ENCODE peak calls at places on chromosome 1, in four cellular contexts. U, I, Y and A are unnamed samples.

GRCh38 chr1:228986093-228986904 is 251.0 kb downstream of the RHOU start:
- DNase-seq in U (no peak), I (no peak), Y (no peak), A (no peak)

GRCh38 chr1:226072347-226072746 is 9.8 kb downstream of the H3-3A start:
- DNase-seq in U (no peak), I (no peak), Y (no peak), A (no peak)

GRCh38 chr1:99723251-99723650 is 43.2 kb downstream of the FRRS1 start:
- DNase-seq in U (no peak), I (no peak), Y (no peak), A (no peak)

GRCh38 chr1:31040038-31040437 is 25.5 kb downstream of the PUM1 start:
- DNase-seq in U (no peak), I (no peak), Y (no peak), A (peak)

GRCh38 chr1:55015123-55015522 is 16.4 kb downstream of the BSND start:
- DNase-seq in U (no peak), I (no peak), Y (no peak), A (no peak)

GRCh38 chr1:113931456-113931855 is 2.3 kb downstream of the HIPK1 start:
- DNase-seq in U (no peak), I (no peak), Y (no peak), A (peak)

GRCh38 chr1:35558374-35559316 is 1.0 kb downstream of the NCDN start:
- DNase-seq in U (peak), I (no peak), Y (no peak), A (no peak)

GRCh38 chr1:56836359-56836758 is 17.2 kb upstream of the FYB2 start:
- DNase-seq in U (no peak), I (no peak), Y (no peak), A (no peak)

GRCh38 chr1:209685835-209686234 is 10.6 kb downstream of the G0S2 start:
- DNase-seq in U (no peak), I (no peak), Y (no peak), A (no peak)

GRCh38 chr1:30962609-30963508 is 54.3 kb upstream of the SDC3 start:
- DNase-seq in U (no peak), I (no peak), Y (no peak), A (no peak)

GRCh38 chr1:209673631-209674417 is 1.4 kb upstream of the G0S2 start:
- DNase-seq in U (no peak), I (no peak), Y (no peak), A (no peak)

GRCh38 chr1:235088440-235088839 is 40.2 kb downstream of the TOMM20 start:
- DNase-seq in U (no peak), I (no peak), Y (no peak), A (no peak)

GRCh38 chr1:205554016-205554811 is 49.7 kb downstream of the CDK18 start:
- DNase-seq in U (no peak), I (no peak), Y (no peak), A (no peak)

GRCh38 chr1:150106331-150106730 is 38.8 kb downstream of the VPS45 start:
- DNase-seq in U (no peak), I (no peak), Y (no peak), A (no peak)

GRCh38 chr1:156750932-156751723 is at the start of gene HDGF:
- DNase-seq in U (peak), I (no peak), Y (no peak), A (peak)

GRCh38 chr1:94698341-94698740 is 121.8 kb upstream of the SLC44A3 start:
- DNase-seq in U (no peak), I (no peak), Y (no peak), A (no peak)

GRCh38 chr1:211603191-211603701 is 24.3 kb upstream of the SLC30A1 start:
- DNase-seq in U (no peak), I (no peak), Y (no peak), A (no peak)

GRCh38 chr1:200437088-200437487 is 27.3 kb upstream of the ZNF281 start:
- DNase-seq in U (no peak), I (no peak), Y (no peak), A (no peak)

DNA sequence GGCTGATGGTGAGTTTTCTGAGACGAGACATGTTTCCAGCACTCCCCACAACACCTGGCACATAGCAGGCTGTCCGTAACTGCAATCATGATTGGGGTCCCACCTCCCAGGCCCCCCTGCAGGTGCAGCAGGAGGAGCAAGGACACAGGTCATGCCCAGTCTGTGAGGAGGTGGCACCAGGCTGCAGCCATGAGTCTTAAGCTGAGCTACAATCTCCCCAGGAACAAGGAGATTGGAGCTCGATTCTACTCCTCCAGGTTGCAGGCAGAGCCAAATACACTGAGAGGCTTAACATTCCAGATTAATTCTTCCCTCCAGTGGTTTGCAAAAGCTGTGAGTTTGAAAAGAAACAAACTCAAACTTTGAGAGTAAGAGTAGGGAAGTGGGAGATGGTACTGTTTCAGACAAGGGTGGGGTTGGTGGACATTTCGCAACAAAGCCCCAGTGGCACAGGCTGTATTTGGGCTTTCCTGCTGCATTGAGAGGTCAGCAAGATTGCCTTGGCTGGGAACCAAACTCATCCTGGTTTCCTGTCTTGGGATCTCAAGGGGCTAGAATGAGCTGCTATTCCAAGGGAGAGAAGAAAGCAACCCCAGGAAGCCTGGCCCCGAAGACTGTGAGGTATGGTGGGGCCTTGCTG is 64.8 kb upstream of the GALNT2 start:
- DNase-seq in U (no peak), I (no peak), Y (no peak), A (no peak)
- TF ChIP-seq MAX in U (no peak), I (no peak), Y (no peak), A (no peak)

DNA sequence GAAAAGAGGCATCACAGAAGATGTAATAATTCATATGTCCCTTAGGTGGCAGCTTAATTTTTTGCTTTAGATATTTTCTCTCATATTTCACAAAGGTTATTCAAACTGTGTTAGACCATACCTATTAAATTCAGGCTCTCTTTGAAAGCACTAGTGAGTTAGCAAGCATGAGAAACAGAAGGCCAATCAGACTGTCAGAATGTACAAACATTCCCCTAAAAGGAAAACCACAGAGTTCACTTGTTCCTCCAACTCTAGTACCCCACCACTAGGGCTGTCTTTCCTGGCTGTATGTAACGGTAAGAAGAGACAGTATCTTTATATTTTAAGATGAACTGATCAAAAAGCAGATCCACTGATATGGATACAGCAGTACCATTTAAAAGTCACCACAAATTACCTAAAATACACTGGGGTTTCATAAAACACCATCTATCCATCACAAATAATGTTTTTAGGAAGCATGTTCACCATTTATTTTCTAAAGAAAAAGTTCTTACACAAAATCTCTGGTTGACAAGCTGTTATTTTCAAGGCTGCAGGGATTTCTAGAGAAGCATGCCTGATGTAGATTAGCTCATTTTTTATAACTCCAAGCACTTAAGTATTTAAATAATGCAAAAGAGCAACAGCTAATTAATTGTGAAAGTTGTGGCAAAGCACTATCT is 1.8 kb downstream of the ARPC5 start:
- DNase-seq in U (peak), I (peak), Y (peak), A (peak)
- TF ChIP-seq POLR2AphosphoS5 in U (peak), I (peak), Y (no peak), A (peak)

DNA sequence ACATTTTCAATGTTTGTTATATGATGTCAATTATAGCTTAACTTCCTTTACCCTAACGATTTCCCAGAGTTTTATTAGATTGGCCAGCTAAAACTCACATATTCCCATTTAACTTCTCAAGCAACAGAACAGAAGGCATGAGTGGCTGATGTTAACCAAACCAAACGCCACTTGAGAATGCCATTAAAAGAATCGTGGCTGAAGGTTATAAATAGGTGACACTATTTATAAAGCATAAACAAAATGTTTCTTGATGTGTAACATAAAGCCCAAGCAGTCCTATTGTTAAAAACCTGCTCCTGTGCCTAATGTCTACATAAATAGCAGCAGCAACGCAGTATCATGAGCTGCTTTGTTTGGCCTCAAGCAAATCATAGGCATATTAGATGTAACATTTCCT is 106.1 kb downstream of the ESRRG start:
- DNase-seq in U (no peak), I (no peak), Y (no peak), A (no peak)
- TF ChIP-seq MAX in U (no peak), I (no peak), Y (no peak), A (no peak)

GRCh38 chr1:151831256-151831591 is 378 bp downstream of the RORC start:
- DNase-seq in U (no peak), I (no peak), Y (no peak), A (no peak)
- TF ChIP-seq POLR2AphosphoS5 in U (no peak), I (no peak), Y (no peak), A (no peak)

GRCh38 chr1:218323568-218324225 is 21.4 kb upstream of the TGFB2 start:
- DNase-seq in U (no peak), I (no peak), Y (no peak), A (no peak)

GRCh38 chr1:218317061-218317460 is 28.1 kb upstream of the TGFB2 start:
- DNase-seq in U (no peak), I (no peak), Y (no peak), A (peak)

GRCh38 chr1:218324226-218324580 is 20.9 kb upstream of the TGFB2 start:
- DNase-seq in U (peak), I (no peak), Y (no peak), A (no peak)

GRCh38 chr1:218322762-218323161 is 22.4 kb upstream of the TGFB2 start:
- DNase-seq in U (no peak), I (no peak), Y (no peak), A (no peak)
- TF ChIP-seq MAX in U (no peak), I (no peak), Y (no peak), A (no peak)

GRCh38 chr1:53643881-53644390 is 95.0 kb downstream of the GLIS1 start:
- DNase-seq in U (no peak), I (no peak), Y (no peak), A (no peak)
- TF ChIP-seq POLR2AphosphoS5 in U (no peak), I (no peak), Y (no peak), A (no peak)

GRCh38 chr1:202702088-202702487 is 8.2 kb downstream of the SYT2 start:
- DNase-seq in U (peak), I (no peak), Y (no peak), A (no peak)
- TF ChIP-seq MAX in U (no peak), I (no peak), Y (no peak), A (no peak)

GRCh38 chr1:88681223-88681622 is 2.9 kb upstream of the PKN2 start:
- DNase-seq in U (no peak), I (no peak), Y (no peak), A (no peak)

GRCh38 chr1:88683516-88683847 is 591 bp upstream of the PKN2 start:
- DNase-seq in U (no peak), I (no peak), Y (no peak), A (no peak)

GRCh38 chr1:88673446-88673845 is 10.6 kb upstream of the PKN2 start:
- DNase-seq in U (no peak), I (no peak), Y (no peak), A (no peak)

GRCh38 chr1:88680446-88680845 is 3.6 kb upstream of the PKN2 start:
- DNase-seq in U (no peak), I (no peak), Y (no peak), A (no peak)

DNA sequence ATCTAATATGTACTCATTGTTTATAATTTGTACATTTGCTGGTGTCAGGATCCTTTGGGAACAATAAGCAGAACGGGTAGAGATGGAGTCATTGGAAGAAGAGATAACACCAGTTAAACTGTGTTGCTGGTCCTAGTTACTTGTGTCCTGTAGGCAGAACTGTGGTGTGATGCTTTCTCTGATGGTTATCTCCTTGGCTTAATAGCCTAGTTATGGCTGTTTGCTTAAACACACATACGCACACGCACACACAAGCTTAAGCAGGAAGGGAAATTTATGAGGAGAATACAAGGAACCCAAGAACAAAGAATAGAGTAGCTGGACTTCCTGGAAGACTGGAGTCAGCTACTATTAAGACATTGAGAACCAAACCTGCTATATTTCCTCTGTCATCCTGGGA is 5.7 kb upstream of the PKN2 start:
- DNase-seq in U (no peak), I (no peak), Y (no peak), A (peak)
- TF ChIP-seq POLR2AphosphoS5 in U (no peak), I (no peak), Y (no peak), A (no peak)

DNA sequence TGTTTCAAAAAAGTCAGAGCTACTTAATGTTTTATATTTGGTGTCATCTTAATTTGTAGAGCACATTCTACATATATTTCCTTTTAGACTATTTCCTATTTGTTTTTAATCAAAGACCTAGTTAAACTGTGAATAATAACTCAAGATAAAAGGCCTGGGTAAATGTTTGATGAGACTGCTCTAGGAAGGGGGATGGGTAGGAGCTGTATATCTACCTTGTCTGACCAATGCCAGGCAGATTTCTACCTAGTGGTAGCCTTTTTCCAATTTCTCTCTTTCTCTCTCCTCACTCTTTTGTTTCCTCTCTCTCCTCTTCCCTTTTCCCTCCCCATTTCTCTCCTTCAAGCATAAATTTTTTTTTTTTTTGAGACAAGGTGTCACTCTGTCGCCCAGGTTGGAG is 32.0 kb upstream of the IVNS1ABP start:
- DNase-seq in U (no peak), I (no peak), Y (no peak), A (no peak)
- TF ChIP-seq MAX in U (no peak), I (no peak), Y (no peak), A (no peak)